ENCODE peak calls at places on chromosome 1, in seven cellular contexts. A, M, N, Q, F, O and I are unnamed samples.

GRCh38 chr1:115069186-115069585 is 20.1 kb downstream of the TSPAN2 start:
- DNase-seq in O (no peak), M (no peak), N (no peak), Q (peak; percentile 85), F (no peak), A (no peak), I (no peak)

GRCh38 chr1:24805534-24806301 is 60.5 kb downstream of the CLIC4 start:
- DNase-seq in N (no peak), Q (no peak), O (no peak), M (no peak), F (no peak), A (no peak), I (no peak)

GRCh38 chr1:241827308-241827707 is 20.7 kb upstream of the EXO1 start:
- DNase-seq in A (no peak), F (no peak), Q (peak; percentile 65), O (no peak), N (no peak), M (no peak), I (no peak)

GRCh38 chr1:33654267-33654832 is 181.9 kb downstream of the ZSCAN20 start:
- DNase-seq in O (no peak), N (no peak), A (no peak), F (no peak), Q (no peak), M (no peak), I (no peak)

GRCh38 chr1:241532864-241533263 is 686 bp downstream of the KMO start:
- DNase-seq in N (no peak), A (no peak), M (no peak), O (no peak), F (no peak), Q (no peak), I (no peak)

GRCh38 chr1:167057297-167057688 is 32.9 kb downstream of the GPA33 start:
- DNase-seq in Q (no peak), O (peak; percentile 51), N (no peak), F (no peak), A (no peak), M (no peak), I (peak; percentile 42)

GRCh38 chr1:241130881-241131280 is 226.1 kb downstream of the RGS7 start:
- DNase-seq in F (no peak), N (no peak), M (no peak), O (no peak), A (no peak), Q (no peak), I (no peak)

GRCh38 chr1:8096105-8097011 is 70.2 kb upstream of the ERRFI1 start:
- DNase-seq in Q (no peak), O (no peak), F (no peak), M (no peak), N (no peak), A (no peak), I (no peak)

GRCh38 chr1:202564958-202565497 is 145.2 kb downstream of the SYT2 start:
- DNase-seq in M (no peak), O (no peak), Q (no peak), F (no peak), N (no peak), A (no peak), I (peak; percentile 29)

GRCh38 chr1:150695561-150695960 is 1.4 kb downstream of the GOLPH3L start:
- DNase-seq in M (no peak), F (no peak), O (no peak), A (no peak), N (no peak), Q (no peak), I (no peak)

GRCh38 chr1:114509596-114510234 is 1.3 kb downstream of the TRIM33 start:
- DNase-seq in M (no peak), F (no peak), O (no peak), A (no peak), Q (no peak), N (no peak), I (no peak)

DNA sequence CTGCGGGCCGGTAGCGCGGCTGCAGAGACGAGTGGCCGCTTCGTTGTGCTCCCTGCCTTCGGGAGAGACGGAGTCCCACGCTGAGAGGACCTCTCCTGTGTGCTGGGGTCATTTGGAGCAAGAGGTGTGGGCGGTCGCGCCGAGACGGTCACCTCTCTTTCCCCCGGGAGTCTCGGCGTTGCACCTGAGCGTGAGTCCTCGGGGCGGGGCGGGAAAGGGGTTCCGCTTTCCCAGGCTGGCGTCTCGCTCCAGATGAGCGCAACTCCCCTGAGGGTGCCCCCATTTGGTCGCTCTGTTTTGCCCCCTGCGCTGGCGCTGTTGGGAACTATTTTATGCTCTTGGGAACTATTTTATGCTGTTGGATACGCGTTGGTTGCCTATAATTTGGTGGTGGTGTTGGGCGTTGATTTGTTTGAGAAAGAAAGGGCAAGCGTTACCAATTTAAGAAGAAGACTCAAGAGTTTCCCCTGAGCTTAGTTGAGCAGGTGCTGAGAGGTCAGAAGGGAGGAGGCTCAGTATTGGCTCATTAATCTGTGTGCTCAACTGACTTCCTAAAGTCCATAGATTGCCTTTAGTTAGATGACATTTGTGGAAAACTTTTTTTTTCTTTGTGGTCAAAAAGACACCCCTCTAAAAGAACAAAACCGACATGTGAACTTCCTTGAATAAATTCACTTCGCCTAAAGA is 683 bp downstream of the LRRC8B start:
- DNase-seq in A (peak; percentile 89), M (peak; percentile 52), F (peak; percentile 71), Q (peak; percentile 66), N (peak; percentile 63), O (peak; percentile 41), I (peak; percentile 21)
- H3K4me1 ChIP-seq in A (peaks cover 11% of the 10 kb centered on the region), M (peaks cover 32% of the 10 kb centered on the region), F (peaks cover 4% of the 10 kb centered on the region), Q (peaks cover 4% of the 10 kb centered on the region), N (peaks cover 38% of the 10 kb centered on the region), O (peaks cover 8% of the 10 kb centered on the region), I (no peaks in the 10 kb centered on the region)

GRCh38 chr1:156494309-156494895 is 6.2 kb downstream of the MEF2D start:
- DNase-seq in F (no peak), Q (no peak), A (no peak), M (no peak), N (no peak), O (no peak), I (no peak)

GRCh38 chr1:156493154-156493631 is 7.4 kb downstream of the MEF2D start:
- DNase-seq in N (no peak), F (no peak), O (no peak), Q (no peak), M (no peak), A (peak; percentile 82), I (no peak)

GRCh38 chr1:156492013-156492590 is 8.5 kb downstream of the MEF2D start:
- DNase-seq in F (no peak), A (no peak), N (no peak), O (no peak), Q (no peak), M (no peak), I (no peak)

GRCh38 chr1:156492591-156493080 is 7.9 kb downstream of the MEF2D start:
- DNase-seq in M (no peak), A (no peak), O (no peak), N (no peak), Q (no peak), F (peak; percentile 39), I (no peak)

GRCh38 chr1:156493749-156494148 is 6.8 kb downstream of the MEF2D start:
- DNase-seq in N (no peak), A (no peak), Q (no peak), O (no peak), F (no peak), M (no peak), I (no peak)
- H3K4me3 ChIP-seq in N (no peak overlapping the region), A (no peak overlapping the region), Q (peak overlapping the region; percentile 29), O (no peak overlapping the region), F (no peak overlapping the region), M (no peak overlapping the region), I (no peak overlapping the region)

DNA sequence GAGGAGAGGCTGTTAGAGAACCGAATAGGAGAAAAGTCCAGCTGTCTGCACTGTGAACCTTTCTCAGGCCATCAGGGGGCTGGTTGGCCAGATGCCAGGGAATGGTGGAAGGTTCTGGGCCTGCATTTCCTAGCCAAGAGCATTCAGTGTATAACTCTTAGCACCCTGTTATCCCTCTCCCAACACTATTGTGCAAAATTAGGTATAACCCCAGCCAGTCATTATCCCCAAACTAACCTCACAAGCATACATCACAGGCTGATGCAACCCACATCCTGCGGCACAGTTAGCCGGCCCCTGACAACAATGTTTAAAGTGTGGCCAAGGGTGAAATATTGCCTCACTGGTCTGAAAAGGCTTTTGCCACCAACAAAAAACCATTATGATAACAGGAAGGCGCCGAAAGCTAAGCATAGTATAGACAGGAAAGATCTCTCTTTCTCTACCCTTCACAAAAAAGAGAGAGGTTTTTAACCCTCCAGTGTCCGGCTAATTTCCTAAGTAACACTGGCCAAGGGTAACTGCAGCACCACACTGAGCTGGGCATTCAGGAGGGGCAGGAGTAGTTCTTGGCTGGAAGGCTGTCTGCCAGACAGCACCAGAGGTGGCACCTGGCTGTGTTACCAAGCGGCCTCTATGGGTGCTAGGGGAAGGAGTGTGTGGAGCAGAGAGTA is 77.3 kb upstream of the BCAR3 start:
- DNase-seq in F (no peak), Q (no peak), M (no peak), O (no peak), N (no peak), A (no peak), I (peak; percentile 23)
- TF ChIP-seq CTCF in F (no peak), Q (no peak), M (no peak), O (no peak), N (no peak), A (no peak), I (no peak)

DNA sequence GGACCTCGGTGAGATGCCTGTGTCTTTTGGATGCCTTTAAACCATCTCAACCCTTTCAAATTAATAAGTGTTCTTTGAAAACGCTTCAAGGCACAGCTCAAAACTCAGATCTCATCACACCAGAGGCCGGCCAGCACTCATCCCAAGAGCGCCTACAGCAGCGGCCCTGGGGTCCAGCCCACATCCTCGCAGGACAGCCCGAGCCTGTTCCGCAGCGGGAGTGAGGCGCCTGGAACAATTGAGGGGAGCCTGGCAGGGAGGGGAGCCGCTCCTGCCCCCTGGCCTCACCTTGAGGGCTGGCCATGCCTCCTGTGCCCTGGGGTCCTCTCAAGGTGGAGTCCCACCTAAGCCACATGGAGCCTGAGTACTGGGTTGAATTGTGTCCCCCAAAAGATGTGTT is 37.9 kb downstream of the ACOT7 start:
- DNase-seq in A (peak; percentile 65), N (no peak), F (no peak), M (no peak), Q (no peak), O (no peak), I (no peak)
- H3K4me1 ChIP-seq in A (peaks cover 20% of the 10 kb centered on the region), N (peaks cover 27% of the 10 kb centered on the region), F (peaks cover 54% of the 10 kb centered on the region), M (peaks cover 24% of the 10 kb centered on the region), Q (peaks cover 26% of the 10 kb centered on the region), O (peaks cover 52% of the 10 kb centered on the region), I (peaks cover 25% of the 10 kb centered on the region)

GRCh38 chr1:63918395-63918945 is 144.7 kb downstream of the ROR1 start:
- DNase-seq in Q (peak; percentile 79), O (no peak), M (no peak), A (no peak), F (no peak), N (no peak), I (no peak)

GRCh38 chr1:63915121-63915520 is 141.3 kb downstream of the ROR1 start:
- DNase-seq in O (no peak), F (no peak), Q (no peak), M (no peak), N (no peak), A (no peak), I (peak; percentile 19)

GRCh38 chr1:63917571-63918394 is 144.0 kb downstream of the ROR1 start:
- DNase-seq in F (no peak), O (no peak), A (no peak), Q (no peak), N (no peak), M (peak; percentile 55), I (peak; percentile 13)

GRCh38 chr1:63914706-63915105 is 140.9 kb downstream of the ROR1 start:
- DNase-seq in O (no peak), F (no peak), Q (no peak), M (no peak), N (no peak), A (no peak), I (no peak)

GRCh38 chr1:63916485-63917360 is 142.9 kb downstream of the ROR1 start:
- DNase-seq in A (no peak), N (no peak), Q (no peak), F (no peak), M (no peak), O (no peak), I (no peak)
- H3K4me3 ChIP-seq in A (no peak overlapping the region), N (no peak overlapping the region), Q (no peak overlapping the region), F (no peak overlapping the region), M (no peak overlapping the region), O (no peak overlapping the region), I (no peak overlapping the region)